ENCODE peak calls at places on chromosomes 5 and 9, in ten cellular contexts. One of them, this sample, is unnamed.

GRCh38 chr5:73912755-73913365 is 286.9 kb downstream of the ARHGEF28 start:
- DNase-seq in choroid plexus epithelial cell: peak; percentile 40
- DNase-seq in endothelial cell: no peak
- DNase-seq in H9: no peak
- DNase-seq in kidney tubule cell: no peak
- DNase-seq in Ammon's horn: no peak
- DNase-seq in transverse colon: no peak
- DNase-seq in NCI-H460: no peak
- DNase-seq in activated naive CD8-positive, alpha-beta T cell treated with anti-CD3 and anti-CD28 coated beads, Interleukin-2, amount 50 U/mL, for 24 hours: no peak
- DNase-seq in brain microvascular endothelial cell: no peak
- DNase-seq in this sample: no peak

GRCh38 chr9:82982271-82982880 is 80.6 kb downstream of the RASEF start:
- DNase-seq in choroid plexus epithelial cell: no peak
- DNase-seq in endothelial cell: no peak
- DNase-seq in H9: no peak
- DNase-seq in kidney tubule cell: no peak
- DNase-seq in Ammon's horn: no peak
- DNase-seq in transverse colon: no peak
- DNase-seq in NCI-H460: no peak
- DNase-seq in activated naive CD8-positive, alpha-beta T cell treated with anti-CD3 and anti-CD28 coated beads, Interleukin-2, amount 50 U/mL, for 24 hours: no peak
- DNase-seq in brain microvascular endothelial cell: no peak
- DNase-seq in this sample: no peak

GRCh38 chr9:114995681-114996221 is 65.4 kb upstream of the TNFSF8 start:
- DNase-seq in choroid plexus epithelial cell: no peak
- DNase-seq in endothelial cell: no peak
- DNase-seq in H9: no peak
- DNase-seq in kidney tubule cell: no peak
- DNase-seq in Ammon's horn: peak; percentile 31
- DNase-seq in transverse colon: no peak
- DNase-seq in NCI-H460: no peak
- DNase-seq in activated naive CD8-positive, alpha-beta T cell treated with anti-CD3 and anti-CD28 coated beads, Interleukin-2, amount 50 U/mL, for 24 hours: no peak
- DNase-seq in brain microvascular endothelial cell: no peak
- DNase-seq in this sample: no peak

GRCh38 chr5:57010786-57011185 is 58.9 kb upstream of the MIER3 start:
- DNase-seq in choroid plexus epithelial cell: no peak
- DNase-seq in endothelial cell: no peak
- DNase-seq in H9: no peak
- DNase-seq in kidney tubule cell: no peak
- DNase-seq in Ammon's horn: no peak
- DNase-seq in transverse colon: no peak
- DNase-seq in NCI-H460: no peak
- DNase-seq in activated naive CD8-positive, alpha-beta T cell treated with anti-CD3 and anti-CD28 coated beads, Interleukin-2, amount 50 U/mL, for 24 hours: no peak
- DNase-seq in brain microvascular endothelial cell: no peak
- DNase-seq in this sample: no peak

GRCh38 chr5:133459474-133460155 is 152.7 kb downstream of the FSTL4 start:
- DNase-seq in choroid plexus epithelial cell: no peak
- DNase-seq in endothelial cell: no peak
- DNase-seq in H9: peak; percentile 20
- DNase-seq in kidney tubule cell: no peak
- DNase-seq in Ammon's horn: no peak
- DNase-seq in transverse colon: no peak
- DNase-seq in NCI-H460: no peak
- DNase-seq in activated naive CD8-positive, alpha-beta T cell treated with anti-CD3 and anti-CD28 coated beads, Interleukin-2, amount 50 U/mL, for 24 hours: no peak
- DNase-seq in brain microvascular endothelial cell: no peak
- DNase-seq in this sample: no peak

GRCh38 chr5:150136290-150136689 is 19.4 kb downstream of the PDGFRB start:
- DNase-seq in choroid plexus epithelial cell: no peak
- DNase-seq in endothelial cell: no peak
- DNase-seq in H9: no peak
- DNase-seq in kidney tubule cell: no peak
- DNase-seq in Ammon's horn: no peak
- DNase-seq in transverse colon: no peak
- DNase-seq in NCI-H460: no peak
- DNase-seq in activated naive CD8-positive, alpha-beta T cell treated with anti-CD3 and anti-CD28 coated beads, Interleukin-2, amount 50 U/mL, for 24 hours: no peak
- DNase-seq in brain microvascular endothelial cell: no peak
- DNase-seq in this sample: no peak

GRCh38 chr9:27771803-27772545 is 198.7 kb upstream of the C9orf72 start:
- DNase-seq in choroid plexus epithelial cell: peak; percentile 92
- DNase-seq in endothelial cell: peak; percentile 29
- DNase-seq in H9: peak; percentile 77
- DNase-seq in kidney tubule cell: peak; percentile 62
- DNase-seq in Ammon's horn: no peak
- DNase-seq in transverse colon: no peak
- DNase-seq in NCI-H460: no peak
- DNase-seq in activated naive CD8-positive, alpha-beta T cell treated with anti-CD3 and anti-CD28 coated beads, Interleukin-2, amount 50 U/mL, for 24 hours: no peak
- DNase-seq in brain microvascular endothelial cell: peak; percentile 74
- DNase-seq in this sample: no peak

GRCh38 chr9:77640741-77641580 is 7.2 kb downstream of the GNA14 start:
- DNase-seq in choroid plexus epithelial cell: no peak
- DNase-seq in endothelial cell: no peak
- DNase-seq in H9: no peak
- DNase-seq in kidney tubule cell: no peak
- DNase-seq in Ammon's horn: no peak
- DNase-seq in transverse colon: no peak
- DNase-seq in NCI-H460: no peak
- DNase-seq in activated naive CD8-positive, alpha-beta T cell treated with anti-CD3 and anti-CD28 coated beads, Interleukin-2, amount 50 U/mL, for 24 hours: no peak
- DNase-seq in brain microvascular endothelial cell: no peak
- DNase-seq in this sample: no peak

GRCh38 chr9:23826120-23826629 is at the start of gene ELAVL2:
- DNase-seq in choroid plexus epithelial cell: peak; percentile 63
- DNase-seq in endothelial cell: peak; percentile 97
- DNase-seq in H9: peak; percentile 99
- DNase-seq in kidney tubule cell: peak; percentile 97
- DNase-seq in Ammon's horn: peak; percentile 94
- DNase-seq in transverse colon: peak; percentile 94
- DNase-seq in NCI-H460: peak; percentile 93
- DNase-seq in activated naive CD8-positive, alpha-beta T cell treated with anti-CD3 and anti-CD28 coated beads, Interleukin-2, amount 50 U/mL, for 24 hours: peak; percentile 18
- DNase-seq in brain microvascular endothelial cell: peak; percentile 35
- DNase-seq in this sample: peak; percentile 78

GRCh38 chr5:132496631-132497487 is 6.3 kb upstream of the IRF1 start:
- DNase-seq in choroid plexus epithelial cell: peak; percentile 88
- DNase-seq in endothelial cell: peak; percentile 67
- DNase-seq in H9: peak; percentile 93
- DNase-seq in kidney tubule cell: peak; percentile 91
- DNase-seq in Ammon's horn: peak; percentile 76
- DNase-seq in transverse colon: peak; percentile 95
- DNase-seq in NCI-H460: peak; percentile 58
- DNase-seq in activated naive CD8-positive, alpha-beta T cell treated with anti-CD3 and anti-CD28 coated beads, Interleukin-2, amount 50 U/mL, for 24 hours: peak; percentile 72
- DNase-seq in brain microvascular endothelial cell: peak; percentile 78
- DNase-seq in this sample: peak; percentile 94